ENCODE peak calls at places on chromosomes 2 and 18, in nine cellular contexts. L is Daoy; F is HCT116; H is WTC11; R is H1; P is stimulated activated naive CD4-positive, alpha-beta T cell; C is cerebellum; B is EL; I is dorsolateral prefrontal cortex. W is an unnamed sample.

GRCh38 chr2:27211241-27211942 is 449 bp upstream of the ATRAID start:
- DNase-seq in H (peak), F (no peak), L (no peak), C (no peak), B (no peak), I (peak), R (no peak), P (no peak), W (peak)

GRCh38 chr2:240249423-240250149 is 109.1 kb upstream of the OTOS start:
- DNase-seq in P (no peak), L (no peak), R (no peak), I (peak), B (no peak), C (no peak), F (no peak), H (no peak), W (no peak)

GRCh38 chr2:127864877-127865276 is 6.9 kb upstream of the POLR2D start:
- DNase-seq in F (no peak), L (peak), I (no peak), C (no peak), R (no peak), P (no peak), H (peak), B (peak), W (peak)

GRCh38 chr2:170716851-170717598 is 1.9 kb downstream of the SP5 start:
- DNase-seq in P (no peak), R (peak), C (no peak), I (no peak), L (peak), H (peak), F (no peak), B (peak), W (peak)

GRCh38 chr18:40935423-40935822 is 1019.6 kb upstream of the PIK3C3 start:
- DNase-seq in C (no peak), L (no peak), P (no peak), B (no peak), R (no peak), I (no peak), F (no peak), H (no peak), W (no peak)

GRCh38 chr2:214465386-214466146 is 54.7 kb downstream of the VWC2L start:
- DNase-seq in B (peak), F (no peak), H (no peak), I (no peak), L (no peak), P (no peak), R (no peak), C (no peak), W (no peak)

GRCh38 chr2:6992821-6993228 is 75.6 kb downstream of the RNF144A start:
- DNase-seq in P (no peak), H (no peak), L (no peak), B (no peak), I (no peak), C (no peak), R (no peak), F (no peak), W (no peak)

GRCh38 chr2:143948710-143949109 is 571.2 kb downstream of the ZEB2 start:
- DNase-seq in I (no peak), H (no peak), P (no peak), L (no peak), B (peak), C (no peak), F (no peak), R (no peak), W (no peak)

GRCh38 chr2:109472331-109473005 is 141.3 kb downstream of the SEPTIN10 start:
- DNase-seq in L (no peak), P (no peak), I (no peak), H (no peak), R (no peak), F (no peak), C (no peak), B (no peak), W (peak)

GRCh38 chr2:238913931-238914647 is 66.2 kb downstream of the TWIST2 start:
- DNase-seq in L (no peak), P (no peak), C (no peak), R (no peak), I (no peak), H (no peak), B (no peak), F (no peak), W (no peak)

GRCh38 chr2:200905618-200906296 is 16.6 kb downstream of the NIF3L1 start:
- DNase-seq in F (peak), C (peak), H (peak), I (peak), P (peak), R (no peak), L (peak), B (peak), W (peak)

GRCh38 chr18:74760436-74760835 is 162.8 kb downstream of the ZNF407 start:
- DNase-seq in R (no peak), I (no peak), B (no peak), H (no peak), C (no peak), L (no peak), P (no peak), F (no peak), W (no peak)

GRCh38 chr2:18907508-18907907 is 318.1 kb upstream of the NT5C1B start:
- DNase-seq in C (no peak), H (no peak), B (no peak), L (peak), I (no peak), P (no peak), F (no peak), R (no peak), W (no peak)

GRCh38 chr18:2569338-2570207 is 1.7 kb downstream of the METTL4 start:
- DNase-seq in L (no peak), I (no peak), H (no peak), R (no peak), F (no peak), B (no peak), P (no peak), C (no peak), W (no peak)

GRCh38 chr2:121868652-121869051 is 113.2 kb downstream of the TSN start:
- DNase-seq in B (no peak), H (no peak), P (no peak), R (no peak), L (no peak), F (no peak), I (no peak), C (no peak), W (no peak)

GRCh38 chr2:215269397-215270117 is 42.3 kb upstream of the ATIC start:
- DNase-seq in H (peak), C (peak), F (peak), L (peak), P (peak), R (no peak), B (peak), I (peak), W (peak)

GRCh38 chr2:37476411-37476810 is 132.0 kb downstream of the QPCT start:
- DNase-seq in B (no peak), I (no peak), R (no peak), C (no peak), F (no peak), P (no peak), L (no peak), H (no peak), W (no peak)

GRCh38 chr2:240868286-240869108 is at the start of gene AGXT:
- DNase-seq in L (no peak), H (no peak), F (no peak), P (no peak), B (no peak), C (no peak), I (no peak), R (no peak), W (no peak)

GRCh38 chr2:105760639-105761337 is 16.1 kb downstream of the NCK2 start:
- DNase-seq in R (no peak), I (no peak), L (no peak), C (no peak), H (no peak), F (no peak), B (no peak), P (no peak), W (no peak)

GRCh38 chr18:621181-621580 is 24.4 kb downstream of the CLUL1 start:
- DNase-seq in H (no peak), R (no peak), F (no peak), L (no peak), P (no peak), C (no peak), I (no peak), B (peak), W (no peak)

GRCh38 chr18:42338683-42339082 is 383.6 kb downstream of the PIK3C3 start:
- DNase-seq in R (no peak), P (no peak), I (no peak), H (no peak), F (no peak), C (no peak), B (no peak), L (no peak), W (no peak)

GRCh38 chr2:167331636-167332232 is 443.5 kb downstream of the XIRP2 start:
- DNase-seq in P (no peak), I (no peak), L (no peak), F (no peak), H (peak), B (peak), R (peak), C (no peak), W (no peak)

GRCh38 chr2:173192071-173192470 is 116.4 kb downstream of the MAP3K20 start:
- DNase-seq in F (no peak), P (no peak), H (no peak), R (no peak), B (no peak), L (no peak), C (no peak), I (no peak), W (no peak)

GRCh38 chr18:2683055-2683454 is 27.5 kb downstream of the SMCHD1 start:
- DNase-seq in I (no peak), R (no peak), F (no peak), P (no peak), H (no peak), B (no peak), L (no peak), C (no peak), W (no peak)

GRCh38 chr18:824179-824578 is 12.1 kb upstream of the YES1 start:
- DNase-seq in H (no peak), F (no peak), I (no peak), R (no peak), P (no peak), B (no peak), C (no peak), L (no peak), W (no peak)

GRCh38 chr2:187826023-187826422 is 271.8 kb upstream of the TFPI start:
- DNase-seq in B (peak), H (no peak), I (no peak), L (peak), C (no peak), F (no peak), R (no peak), P (no peak), W (peak)

GRCh38 chr18:36386150-36386920 is 88.8 kb downstream of the FHOD3 start:
- DNase-seq in L (peak), H (no peak), P (no peak), I (no peak), B (no peak), C (no peak), R (no peak), F (no peak), W (no peak)

GRCh38 chr2:176552456-176553135 is 283.4 kb downstream of the MTX2 start:
- DNase-seq in F (no peak), R (no peak), H (no peak), C (no peak), P (no peak), L (peak), B (peak), I (no peak), W (no peak)

GRCh38 chr2:127950264-127950663 is 64.5 kb upstream of the AMMECR1L start:
- DNase-seq in H (no peak), F (no peak), I (no peak), B (no peak), R (no peak), C (no peak), L (no peak), P (no peak), W (no peak)

GRCh38 chr18:8361941-8362471 is 247.2 kb upstream of the RAB12 start:
- DNase-seq in F (no peak), H (no peak), L (no peak), C (no peak), P (no peak), B (no peak), I (no peak), R (no peak), W (no peak)